ENCODE peak calls at places on chromosomes 12 and 14, in four cellular contexts. G is IMR-90, F is GM12878, P is K562. C is an unnamed sample.
A peak's percentile ranks its signal among the peaks of the same experiment; 100 is the strongest.

GRCh38 chr14:68247281-68247680 is 427.7 kb downstream of the RAD51B start:
- DNase-seq in G (no peak), P (no peak), F (no peak), C (peak; percentile 53)

GRCh38 chr14:94098359-94098758 is 12.2 kb upstream of the IFI27 start:
- DNase-seq in G (no peak), F (no peak), P (no peak), C (no peak)

GRCh38 chr12:108374596-108375320 is 35.6 kb upstream of the CMKLR1 start:
- DNase-seq in F (no peak), P (no peak), G (no peak), C (no peak)

GRCh38 chr12:69966409-69966808 is 141.4 kb downstream of the MYRFL start:
- DNase-seq in G (peak; percentile 55), P (no peak), F (no peak), C (no peak)

GRCh38 chr14:93693914-93694313 is 94.4 kb downstream of the PRIMA1 start:
- DNase-seq in P (no peak), F (no peak), G (no peak), C (no peak)

GRCh38 chr14:100577986-100578431 is 9.2 kb downstream of the BEGAIN start:
- DNase-seq in P (no peak), F (no peak), G (no peak), C (no peak)

GRCh38 chr14:95075789-95076188 is 81.5 kb downstream of the DICER1 start:
- DNase-seq in P (no peak), G (no peak), F (no peak), C (no peak)

GRCh38 chr14:30656190-30656632 is 34.1 kb downstream of the SCFD1 start:
- DNase-seq in P (no peak), F (peak; percentile 4), G (peak; percentile 26), C (peak; percentile 35)

GRCh38 chr12:93879476-93880376 is 202.6 kb downstream of the CRADD start:
- DNase-seq in G (peak; percentile 92), P (no peak), F (no peak), C (no peak)

GRCh38 chr12:116309343-116309742 is 31.9 kb upstream of the MED13L start:
- DNase-seq in P (no peak), G (no peak), F (no peak), C (no peak)

GRCh38 chr12:107398101-107398500 is 287.5 kb upstream of the PWP1 start:
- DNase-seq in P (no peak), G (no peak), F (no peak), C (no peak)

GRCh38 chr12:124554429-124555029 is 12.9 kb downstream of the NCOR2 start:
- DNase-seq in G (no peak), P (no peak), F (no peak), C (no peak)

GRCh38 chr14:35533357-35534129 is 421 bp upstream of the INSM2 start:
- DNase-seq in F (no peak), P (peak; percentile 62), G (peak; percentile 34), C (peak; percentile 60)

GRCh38 chr12:56071648-56072047 is 8.3 kb upstream of the ERBB3 start:
- DNase-seq in P (no peak), F (no peak), G (peak; percentile 51), C (no peak)

GRCh38 chr14:79468491-79468890 is 742.8 kb downstream of the DIO2 start:
- DNase-seq in F (no peak), G (no peak), P (no peak), C (no peak)

GRCh38 chr12:118206107-118206412 is 70.1 kb downstream of the PEBP1 start:
- DNase-seq in F (no peak), G (no peak), P (no peak), C (no peak)

GRCh38 chr12:107564946-107565345 is 120.7 kb upstream of the PWP1 start:
- DNase-seq in P (no peak), G (peak; percentile 16), F (no peak), C (no peak)

GRCh38 chr14:41385787-41386186 is 220.9 kb upstream of the LRFN5 start:
- DNase-seq in P (no peak), G (no peak), F (no peak), C (no peak)

GRCh38 chr12:120536064-120536791 is 2.1 kb downstream of the RNF10 start:
- DNase-seq in P (no peak), G (no peak), F (no peak), C (peak; percentile 39)

GRCh38 chr12:124392271-124392990 is 97.5 kb downstream of the RFLNA start:
- DNase-seq in F (no peak), P (peak; percentile 47), G (peak; percentile 45), C (peak; percentile 13)

GRCh38 chr14:101009531-101009930 is 106.0 kb upstream of the RTL1 start:
- DNase-seq in F (no peak), G (no peak), P (no peak), C (no peak)

GRCh38 chr14:50319293-50319692 is 7.2 kb downstream of the DMAC2L start:
- DNase-seq in P (no peak), G (peak; percentile 46), F (no peak), C (no peak)

GRCh38 chr14:50318031-50318626 is 6.0 kb downstream of the DMAC2L start:
- DNase-seq in P (peak; percentile 13), G (peak; percentile 66), F (no peak), C (peak; percentile 45)

GRCh38 chr14:50321009-50321660 is 9.0 kb downstream of the DMAC2L start:
- DNase-seq in P (peak; percentile 43), F (peak; percentile 82), G (peak; percentile 98), C (peak; percentile 96)

GRCh38 chr14:50319721-50320120 is 7.6 kb downstream of the DMAC2L start:
- DNase-seq in F (no peak), G (peak; percentile 33), P (no peak), C (no peak)

DNA sequence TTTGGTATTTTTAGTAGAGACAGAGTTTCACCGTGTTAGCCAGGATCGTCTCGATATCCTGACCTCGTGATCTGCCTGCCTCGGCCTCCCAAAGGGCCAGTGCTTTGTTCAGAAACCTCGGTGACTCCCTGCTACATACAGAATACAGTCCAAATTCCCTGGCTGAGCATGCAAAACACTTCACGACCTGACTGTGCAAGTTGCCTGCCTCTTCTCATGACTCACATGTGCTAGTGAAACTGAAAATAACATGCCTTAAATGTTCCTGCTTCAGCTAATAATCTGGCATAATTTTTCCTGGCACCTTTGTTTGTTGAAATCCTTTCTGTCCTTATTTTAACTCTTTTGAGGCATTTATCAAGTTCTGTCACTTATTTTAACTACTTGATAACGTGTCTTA is 8.2 kb downstream of the DMAC2L start:
- DNase-seq in G (peak; percentile 82), P (no peak), F (peak; percentile 39), C (no peak)
- TF ChIP-seq FOS in G (no peak), P (no peak), F (no peak), C (no peak)

GRCh38 chr12:53055471-53056266 is 5.8 kb downstream of the TNS2 start:
- DNase-seq in G (no peak), P (no peak), F (no peak), C (no peak)

GRCh38 chr12:53052419-53053222 is 2.8 kb downstream of the TNS2 start:
- DNase-seq in F (no peak), G (peak; percentile 85), P (no peak), C (peak; percentile 75)

GRCh38 chr12:53053223-53054111 is 3.6 kb downstream of the TNS2 start:
- DNase-seq in P (peak; percentile 32), G (no peak), F (no peak), C (peak; percentile 34)

GRCh38 chr12:53056296-53056695 is 6.4 kb downstream of the TNS2 start:
- DNase-seq in F (no peak), G (no peak), P (no peak), C (no peak)

DNA sequence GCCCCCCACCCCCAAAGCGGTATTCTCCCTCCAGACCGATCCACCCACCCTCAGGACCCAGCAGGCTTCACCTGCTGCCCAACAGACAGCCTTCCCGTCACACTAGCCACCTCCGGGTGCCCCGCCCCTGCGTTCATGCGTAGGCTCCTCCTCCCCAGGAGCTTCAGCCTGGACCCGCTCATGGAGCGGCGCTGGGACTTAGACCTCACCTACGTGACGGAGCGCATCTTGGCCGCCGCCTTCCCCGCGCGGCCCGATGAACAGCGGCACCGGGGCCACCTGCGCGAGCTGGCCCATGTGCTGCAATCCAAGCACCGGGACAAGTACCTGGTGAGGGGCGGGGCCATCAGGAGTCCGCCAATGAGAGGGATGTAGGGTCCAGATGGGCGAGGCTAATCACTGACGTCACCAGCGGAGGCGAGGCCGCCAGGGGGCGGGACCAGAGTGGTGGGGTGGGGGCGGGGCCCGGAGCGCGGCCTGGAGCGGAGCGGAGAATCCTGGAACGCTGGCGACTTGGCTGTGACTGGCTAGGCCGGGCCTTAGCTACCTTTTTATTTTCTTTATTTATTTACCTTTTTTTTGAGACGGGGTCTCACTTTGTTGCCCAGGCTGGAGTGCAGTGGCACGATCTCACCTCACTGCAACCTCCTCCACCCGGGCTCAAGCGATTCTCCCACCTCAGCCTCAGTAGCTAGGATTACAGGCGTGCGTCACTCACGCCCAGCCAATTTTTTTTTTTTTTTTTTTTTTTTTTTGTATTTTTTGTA is 4.4 kb downstream of the TNS2 start:
- DNase-seq in F (peak; percentile 61), P (peak; percentile 93), G (peak; percentile 77), C (peak; percentile 90)
- TF ChIP-seq POLR2A in F (peak; percentile 67), P (peak; percentile 80), G (no peak), C (peak; percentile 60)

DNA sequence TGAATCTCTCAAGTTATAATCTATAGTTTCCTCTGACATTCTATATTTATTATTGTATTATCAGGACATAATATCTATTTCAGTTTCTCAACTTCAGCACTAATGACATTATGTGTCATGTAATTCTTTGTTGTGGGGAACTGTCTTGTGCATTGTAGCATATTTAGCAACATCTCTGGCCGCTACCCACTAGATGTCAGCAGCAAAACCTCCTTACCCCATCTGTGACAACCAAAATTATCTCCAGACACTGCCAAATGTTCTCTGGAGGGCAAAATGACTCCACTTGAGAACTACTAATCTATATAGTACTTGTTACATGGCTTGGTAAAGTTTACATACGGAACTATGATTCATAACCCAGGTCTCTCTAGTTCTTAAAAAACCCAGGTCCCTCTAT is 110.2 kb downstream of the RASSF9 start:
- DNase-seq in F (no peak), P (no peak), G (no peak), C (no peak)
- TF ChIP-seq FOS in F (no peak), P (no peak), G (no peak), C (no peak)

GRCh38 chr12:7970475-7971252 is 34.7 kb upstream of the SLC2A3 start:
- DNase-seq in F (peak; percentile 73), G (peak; percentile 94), P (peak; percentile 88), C (peak; percentile 94)
- TF ChIP-seq POLR2A in F (peak; percentile 67), G (peak; percentile 72), P (peak; percentile 69), C (peak; percentile 59)

DNA sequence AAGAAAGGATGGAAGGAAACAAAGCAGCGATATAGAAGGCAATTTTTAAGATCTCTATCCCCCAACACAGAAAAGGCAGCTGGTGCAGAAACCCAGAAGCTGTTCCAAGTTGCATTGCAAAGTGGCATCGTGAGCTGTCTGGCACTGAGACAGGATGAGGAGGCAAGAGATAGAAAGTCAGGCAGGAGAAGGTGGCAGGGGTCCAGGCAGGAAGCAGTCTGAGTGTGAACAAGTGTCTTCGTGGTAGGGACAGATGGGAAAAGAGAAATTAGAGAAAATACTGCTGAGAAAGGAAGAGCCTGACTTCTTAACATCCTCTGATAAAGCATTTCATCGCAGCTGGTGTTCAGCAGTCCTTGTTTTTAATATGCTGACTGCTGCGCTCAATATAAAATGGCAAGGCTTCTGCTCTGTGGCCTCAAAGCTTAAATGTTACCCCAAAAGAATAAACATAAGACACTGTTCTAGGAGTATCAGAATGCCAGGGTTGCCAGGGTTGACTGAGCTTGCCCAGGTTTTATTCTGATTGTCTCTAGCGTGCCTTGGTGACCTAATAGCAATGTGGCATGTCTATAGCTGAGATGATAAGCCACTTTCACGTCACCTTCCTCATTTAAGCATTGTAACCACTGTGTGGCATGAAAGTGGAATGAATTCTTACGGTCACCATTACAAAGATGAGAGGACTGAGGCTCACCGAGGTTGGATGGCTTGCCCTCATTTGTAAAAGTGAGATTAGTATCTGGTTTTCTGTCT is 397.6 kb downstream of the NUAK1 start:
- DNase-seq in G (peak; percentile 30), P (no peak), F (no peak), C (peak; percentile 66)
- TF ChIP-seq FOS in G (no peak), P (no peak), F (no peak), C (no peak)

C was measured in endothelial cell of umbilical vein.